ENCODE peak calls at places on chromosome 3, in four cellular contexts. V, E, F and N are unnamed samples.

GRCh38 chr3:11379238-11379823 is 107.1 kb downstream of the ATG7 start:
- DNase-seq in V (peak; percentile 70), E (peak; percentile 13), F (no peak), N (peak; percentile 46)

GRCh38 chr3:117786339-117786738 is 1076.8 kb downstream of the TUSC7 start:
- DNase-seq in V (peak; percentile 47), E (no peak), F (no peak), N (no peak)

GRCh38 chr3:153372326-153372725 is 210.3 kb downstream of the RAP2B start:
- DNase-seq in V (peak; percentile 53), E (no peak), F (no peak), N (no peak)

GRCh38 chr3:157499342-157499963 is 3.8 kb downstream of the VEPH1 start:
- DNase-seq in V (no peak), E (no peak), F (no peak), N (peak; percentile 7)

GRCh38 chr3:126373682-126374601 is 16.7 kb upstream of the KLF15 start:
- DNase-seq in V (peak; percentile 43), E (no peak), F (no peak), N (no peak)

GRCh38 chr3:177451277-177451880 is 254.1 kb upstream of the TBL1XR1 start:
- DNase-seq in V (no peak), E (no peak), F (no peak), N (no peak)

GRCh38 chr3:3129579-3129978 is 2.8 kb downstream of the TRNT1 start:
- DNase-seq in V (no peak), E (no peak), F (no peak), N (no peak)

GRCh38 chr3:58688563-58688962 is 22.0 kb upstream of the FAM3D start:
- DNase-seq in V (no peak), E (no peak), F (no peak), N (no peak)

GRCh38 chr3:148205945-148206845 is 491.5 kb upstream of the AGTR1 start:
- DNase-seq in V (no peak), E (no peak), F (no peak), N (no peak)

GRCh38 chr3:157174616-157175498 is 14.9 kb upstream of the CCNL1 start:
- DNase-seq in V (peak; percentile 100), E (peak; percentile 97), F (peak; percentile 91), N (peak; percentile 94)

GRCh38 chr3:134211797-134212196 is 38.9 kb downstream of the RYK start:
- DNase-seq in V (peak; percentile 72), E (no peak), F (peak; percentile 19), N (peak; percentile 10)

GRCh38 chr3:9500108-9501050 is 53.2 kb downstream of the LHFPL4 start:
- DNase-seq in V (peak; percentile 54), E (no peak), F (peak; percentile 88), N (peak; percentile 83)

GRCh38 chr3:184734903-184735630 is 23.2 kb upstream of the MAGEF1 start:
- DNase-seq in V (no peak), E (no peak), F (no peak), N (no peak)

DNA sequence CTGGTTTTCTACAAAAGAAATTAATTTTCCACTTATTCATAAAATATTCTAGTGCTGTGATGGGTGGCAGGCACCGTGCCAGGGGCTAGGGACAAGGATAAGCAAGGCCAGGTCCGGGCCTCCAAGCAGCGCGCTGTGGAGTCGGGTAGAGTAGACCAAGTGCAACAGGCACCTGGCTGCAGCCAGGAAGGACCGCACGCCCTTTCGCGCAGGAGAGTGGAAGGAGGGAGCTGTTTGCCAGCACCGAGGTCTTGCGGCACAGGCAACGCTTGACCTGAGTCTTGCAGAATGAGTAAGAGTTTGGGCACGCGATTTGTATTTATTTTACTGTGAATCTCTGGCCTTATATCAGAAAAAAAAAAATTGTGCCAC is at the start of gene CASR:
- DNase-seq in V (no peak), E (no peak), F (no peak), N (peak; percentile 5)
- TF ChIP-seq ELK1 in V (no peak), E (no peak), F (no peak), N (no peak)

DNA sequence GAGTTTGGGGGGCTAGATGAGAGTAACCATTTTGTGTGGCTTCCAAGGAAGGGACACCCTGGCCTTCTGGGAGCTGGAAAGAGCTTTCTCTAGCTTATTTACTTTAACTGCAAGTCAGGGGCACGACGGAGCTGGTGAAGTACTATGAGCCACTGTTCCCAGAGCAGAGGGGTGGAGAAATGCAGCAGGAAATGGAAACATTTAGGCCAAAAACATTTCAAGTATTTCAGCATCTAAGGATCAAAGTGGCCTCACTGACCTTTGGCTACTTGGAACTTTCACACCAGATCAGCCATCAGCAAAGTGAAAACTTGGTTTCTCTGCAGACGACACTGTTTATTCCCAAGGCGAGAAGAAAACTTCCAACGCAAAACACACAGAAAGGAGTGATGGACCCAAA is 7.9 kb downstream of the DGKG start:
- DNase-seq in V (no peak), E (no peak), F (no peak), N (no peak)
- H3K4me2 ChIP-seq in V (no peak overlapping the region), E (no peak overlapping the region), F (no peak overlapping the region), N (no peak overlapping the region)

DNA sequence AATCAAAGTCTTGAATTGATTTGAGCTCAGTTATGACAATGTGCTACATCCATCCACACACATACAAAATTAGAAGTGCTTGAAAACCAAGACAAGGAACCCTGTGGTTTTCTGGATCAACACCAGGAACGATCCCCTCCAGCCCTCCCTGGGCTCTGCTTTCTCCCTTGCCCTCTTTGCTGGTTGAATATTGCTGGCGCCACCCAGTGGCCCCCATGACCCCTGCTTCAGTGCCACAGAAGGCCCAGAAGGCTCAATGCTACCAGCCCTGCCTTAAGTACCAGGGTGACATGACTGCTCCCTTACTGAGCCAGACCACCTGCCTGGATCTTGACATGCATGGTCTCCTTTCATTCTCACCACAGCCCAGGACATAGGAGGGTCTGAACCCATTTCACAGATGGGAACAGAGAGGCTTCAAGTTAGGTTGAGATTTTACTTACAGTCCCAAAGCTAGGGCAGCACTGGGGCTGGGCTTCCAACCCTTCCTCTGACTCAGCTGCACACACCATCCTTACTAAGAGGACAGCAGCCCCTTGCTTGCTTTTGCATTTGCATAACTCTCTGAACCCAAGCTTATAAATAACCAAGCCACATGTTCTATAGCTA is 15.0 kb downstream of the IL12A start:
- DNase-seq in V (peak; percentile 31), E (no peak), F (peak; percentile 16), N (peak; percentile 69)
- TF ChIP-seq ELK1 in V (no peak), E (no peak), F (no peak), N (no peak)

GRCh38 chr3:65748326-65748725 is 290.4 kb downstream of the MAGI1 start:
- DNase-seq in V (no peak), E (no peak), F (no peak), N (no peak)
- H3K4me2 ChIP-seq in V (no peak overlapping the region), E (no peak overlapping the region), F (no peak overlapping the region), N (no peak overlapping the region)

GRCh38 chr3:151130437-151130836 is 45.0 kb downstream of the MED12L start:
- DNase-seq in V (no peak), E (no peak), F (no peak), N (no peak)

GRCh38 chr3:151135548-151136337 is 50.3 kb downstream of the MED12L start:
- DNase-seq in V (no peak), E (no peak), F (no peak), N (no peak)
- TF ChIP-seq ELK1 in V (no peak), E (no peak), F (no peak), N (no peak)

DNA sequence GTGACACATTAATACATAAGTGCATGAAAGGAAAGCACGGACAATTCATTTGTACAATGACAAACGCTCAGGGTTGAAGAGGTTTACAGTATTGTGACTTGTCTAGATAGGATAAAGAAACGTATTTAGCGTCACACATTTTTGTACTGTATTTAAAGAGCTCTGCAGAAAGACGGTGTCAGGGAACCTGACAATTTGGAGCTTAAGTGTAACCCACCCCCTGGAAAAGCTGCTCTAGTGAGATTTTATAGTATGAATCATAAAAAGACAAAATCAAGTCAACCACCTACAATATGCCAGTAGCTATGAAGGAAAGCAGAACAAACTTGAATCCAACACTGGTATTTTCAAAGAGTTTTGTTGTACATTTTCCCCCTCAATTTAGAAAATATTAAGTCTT is 5.6 kb downstream of the TRA2B start:
- DNase-seq in V (no peak), E (no peak), F (no peak), N (no peak)
- H3K4me2 ChIP-seq in V (peak overlapping the region; percentile 74), E (peak overlapping the region; percentile 46), F (peak overlapping the region; percentile 59), N (peak overlapping the region; percentile 76)

GRCh38 chr3:62133015-62133414 is 240.3 kb downstream of the FEZF2 start:
- DNase-seq in V (no peak), E (no peak), F (no peak), N (no peak)
- TF ChIP-seq ELK1 in V (no peak), E (no peak), F (no peak), N (no peak)

GRCh38 chr3:137174514-137174913 is 216.7 kb downstream of the IL20RB start:
- DNase-seq in V (no peak), E (no peak), F (no peak), N (no peak)
- H3K4me2 ChIP-seq in V (no peak overlapping the region), E (no peak overlapping the region), F (no peak overlapping the region), N (no peak overlapping the region)

GRCh38 chr3:197750863-197751737 is 1.4 kb downstream of the FYTTD1 start:
- DNase-seq in V (peak; percentile 43), E (no peak), F (no peak), N (no peak)

GRCh38 chr3:197749601-197750395 is at the start of gene FYTTD1:
- DNase-seq in V (peak; percentile 84), E (no peak), F (peak; percentile 94), N (peak; percentile 81)

GRCh38 chr3:197749315-197749600 is 425 bp upstream of the FYTTD1 start:
- DNase-seq in V (peak; percentile 76), E (no peak), F (peak; percentile 47), N (peak; percentile 53)

GRCh38 chr3:197748597-197749314 is 927 bp upstream of the FYTTD1 start:
- DNase-seq in V (peak; percentile 43), E (no peak), F (no peak), N (no peak)

GRCh38 chr3:197750396-197750831 is 731 bp downstream of the FYTTD1 start:
- DNase-seq in V (peak; percentile 69), E (no peak), F (peak; percentile 43), N (peak; percentile 66)
- TF ChIP-seq ELK1 in V (no peak), E (no peak), F (no peak), N (no peak)